ENCODE peak calls at places on chromosome 2, in five cellular contexts. One of them, this sample, is unnamed.

GRCh38 chr2:105361132-105361889 is 24.0 kb downstream of the C2orf49 start:
- DNase-seq in MM.1S: no peak
- DNase-seq in GM13977: no peak
- DNase-seq in BE2C: no peak
- DNase-seq in neural crest cell: no peak
- DNase-seq in this sample: no peak

GRCh38 chr2:29347774-29348465 is 232.7 kb downstream of the CLIP4 start:
- DNase-seq in MM.1S: no peak
- DNase-seq in GM13977: no peak
- DNase-seq in BE2C: no peak
- DNase-seq in neural crest cell: no peak
- DNase-seq in this sample: peak

GRCh38 chr2:24421668-24422067 is 61.3 kb upstream of the ITSN2 start:
- DNase-seq in MM.1S: peak
- DNase-seq in GM13977: peak
- DNase-seq in BE2C: peak
- DNase-seq in neural crest cell: peak
- DNase-seq in this sample: peak

GRCh38 chr2:152664725-152665124 is 52.5 kb downstream of the PRPF40A start:
- DNase-seq in MM.1S: no peak
- DNase-seq in GM13977: no peak
- DNase-seq in BE2C: no peak
- DNase-seq in neural crest cell: no peak
- DNase-seq in this sample: no peak

GRCh38 chr2:108938069-108938710 is 50.8 kb downstream of the EDAR start:
- DNase-seq in MM.1S: no peak
- DNase-seq in GM13977: no peak
- DNase-seq in BE2C: no peak
- DNase-seq in neural crest cell: no peak
- DNase-seq in this sample: no peak

GRCh38 chr2:134075204-134075603 is 178.7 kb upstream of the MGAT5 start:
- DNase-seq in MM.1S: no peak
- DNase-seq in GM13977: no peak
- DNase-seq in BE2C: no peak
- DNase-seq in neural crest cell: no peak
- DNase-seq in this sample: no peak

GRCh38 chr2:225867071-225867470 is 467.6 kb downstream of the NYAP2 start:
- DNase-seq in MM.1S: no peak
- DNase-seq in GM13977: no peak
- DNase-seq in BE2C: no peak
- DNase-seq in neural crest cell: no peak
- DNase-seq in this sample: no peak

GRCh38 chr2:65751422-65751821 is 319.0 kb upstream of the SPRED2 start:
- DNase-seq in MM.1S: no peak
- DNase-seq in GM13977: no peak
- DNase-seq in BE2C: peak
- DNase-seq in neural crest cell: no peak
- DNase-seq in this sample: no peak

GRCh38 chr2:73716518-73717250 is 20.5 kb downstream of the TPRKB start:
- DNase-seq in MM.1S: no peak
- DNase-seq in GM13977: peak
- DNase-seq in BE2C: no peak
- DNase-seq in neural crest cell: no peak
- DNase-seq in this sample: peak

GRCh38 chr2:46847726-46848421 is 67.7 kb downstream of the MCFD2 start:
- DNase-seq in MM.1S: no peak
- DNase-seq in GM13977: no peak
- DNase-seq in BE2C: peak
- DNase-seq in neural crest cell: no peak
- DNase-seq in this sample: no peak

GRCh38 chr2:176679306-176679705 is 410.1 kb downstream of the MTX2 start:
- DNase-seq in MM.1S: no peak
- DNase-seq in GM13977: no peak
- DNase-seq in BE2C: no peak
- DNase-seq in neural crest cell: no peak
- DNase-seq in this sample: no peak
- TF ChIP-seq CTCF in MM.1S: no peak
- TF ChIP-seq CTCF in GM13977: no peak
- TF ChIP-seq CTCF in BE2C: no peak
- TF ChIP-seq CTCF in neural crest cell: peak
- TF ChIP-seq CTCF in this sample: no peak

GRCh38 chr2:236309669-236310029 is 45.4 kb upstream of the ASB18 start:
- DNase-seq in MM.1S: peak
- DNase-seq in GM13977: peak
- DNase-seq in BE2C: peak
- DNase-seq in neural crest cell: peak
- DNase-seq in this sample: peak
- TF ChIP-seq CTCF in MM.1S: peak
- TF ChIP-seq CTCF in GM13977: peak
- TF ChIP-seq CTCF in BE2C: peak
- TF ChIP-seq CTCF in neural crest cell: peak
- TF ChIP-seq CTCF in this sample: peak

GRCh38 chr2:240713928-240714746 is 22.5 kb downstream of the AQP12A start:
- DNase-seq in MM.1S: no peak
- DNase-seq in GM13977: no peak
- DNase-seq in BE2C: no peak
- DNase-seq in neural crest cell: no peak
- DNase-seq in this sample: no peak

GRCh38 chr2:240713071-240713927 is 21.6 kb downstream of the AQP12A start:
- DNase-seq in MM.1S: no peak
- DNase-seq in GM13977: no peak
- DNase-seq in BE2C: no peak
- DNase-seq in neural crest cell: no peak
- DNase-seq in this sample: no peak

GRCh38 chr2:240716130-240716798 is 24.6 kb downstream of the AQP12A start:
- DNase-seq in MM.1S: no peak
- DNase-seq in GM13977: no peak
- DNase-seq in BE2C: no peak
- DNase-seq in neural crest cell: no peak
- DNase-seq in this sample: no peak

GRCh38 chr2:240717181-240717641 is 25.5 kb downstream of the AQP12A start:
- DNase-seq in MM.1S: no peak
- DNase-seq in GM13977: no peak
- DNase-seq in BE2C: no peak
- DNase-seq in neural crest cell: no peak
- DNase-seq in this sample: no peak

GRCh38 chr2:240714747-240715725 is 23.4 kb downstream of the AQP12A start:
- DNase-seq in MM.1S: no peak
- DNase-seq in GM13977: no peak
- DNase-seq in BE2C: no peak
- DNase-seq in neural crest cell: no peak
- DNase-seq in this sample: no peak
- TF ChIP-seq CTCF in MM.1S: no peak
- TF ChIP-seq CTCF in GM13977: no peak
- TF ChIP-seq CTCF in BE2C: no peak
- TF ChIP-seq CTCF in neural crest cell: no peak
- TF ChIP-seq CTCF in this sample: no peak

GRCh38 chr2:197054437-197054836 is 127.9 kb upstream of the PGAP1 start:
- DNase-seq in MM.1S: no peak
- DNase-seq in GM13977: no peak
- DNase-seq in BE2C: no peak
- DNase-seq in neural crest cell: no peak
- DNase-seq in this sample: no peak

GRCh38 chr2:197059498-197059897 is 133.0 kb upstream of the PGAP1 start:
- DNase-seq in MM.1S: no peak
- DNase-seq in GM13977: no peak
- DNase-seq in BE2C: no peak
- DNase-seq in neural crest cell: no peak
- DNase-seq in this sample: no peak

GRCh38 chr2:197055045-197055444 is 128.5 kb upstream of the PGAP1 start:
- DNase-seq in MM.1S: no peak
- DNase-seq in GM13977: no peak
- DNase-seq in BE2C: no peak
- DNase-seq in neural crest cell: no peak
- DNase-seq in this sample: no peak

GRCh38 chr2:197058777-197059176 is 132.3 kb upstream of the PGAP1 start:
- DNase-seq in MM.1S: no peak
- DNase-seq in GM13977: no peak
- DNase-seq in BE2C: no peak
- DNase-seq in neural crest cell: no peak
- DNase-seq in this sample: no peak

GRCh38 chr2:197057946-197058345 is 131.4 kb upstream of the PGAP1 start:
- DNase-seq in MM.1S: peak
- DNase-seq in GM13977: no peak
- DNase-seq in BE2C: no peak
- DNase-seq in neural crest cell: no peak
- DNase-seq in this sample: no peak
- TF ChIP-seq CTCF in MM.1S: peak
- TF ChIP-seq CTCF in GM13977: no peak
- TF ChIP-seq CTCF in BE2C: no peak
- TF ChIP-seq CTCF in neural crest cell: no peak
- TF ChIP-seq CTCF in this sample: no peak

GRCh38 chr2:232728785-232729184 is 31.7 kb downstream of the GIGYF2 start:
- DNase-seq in MM.1S: no peak
- DNase-seq in GM13977: no peak
- DNase-seq in BE2C: no peak
- DNase-seq in neural crest cell: no peak
- DNase-seq in this sample: no peak

DNA sequence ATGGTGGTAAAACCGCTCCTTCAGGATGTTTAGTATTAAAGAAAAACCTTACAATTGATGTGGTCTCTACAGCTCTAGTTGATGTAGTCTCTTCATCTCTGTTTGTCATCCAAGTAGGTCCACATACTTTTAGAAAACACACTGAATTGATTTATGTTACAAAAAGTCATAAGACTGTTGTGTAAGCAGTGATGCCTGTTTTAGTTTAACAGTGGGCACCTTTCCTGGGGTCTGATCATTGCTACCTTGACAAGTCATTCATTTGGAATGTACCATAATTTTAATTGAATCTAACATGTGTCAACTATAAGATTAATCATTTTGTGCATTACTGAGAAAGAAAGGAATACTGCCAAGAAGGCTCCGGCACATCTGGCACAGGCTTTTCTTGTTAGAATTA is 34.3 kb downstream of the GIGYF2 start:
- DNase-seq in MM.1S: no peak
- DNase-seq in GM13977: no peak
- DNase-seq in BE2C: no peak
- DNase-seq in neural crest cell: no peak
- DNase-seq in this sample: no peak
- TF ChIP-seq CTCF in MM.1S: no peak
- TF ChIP-seq CTCF in GM13977: no peak
- TF ChIP-seq CTCF in BE2C: no peak
- TF ChIP-seq CTCF in neural crest cell: no peak
- TF ChIP-seq CTCF in this sample: no peak

DNA sequence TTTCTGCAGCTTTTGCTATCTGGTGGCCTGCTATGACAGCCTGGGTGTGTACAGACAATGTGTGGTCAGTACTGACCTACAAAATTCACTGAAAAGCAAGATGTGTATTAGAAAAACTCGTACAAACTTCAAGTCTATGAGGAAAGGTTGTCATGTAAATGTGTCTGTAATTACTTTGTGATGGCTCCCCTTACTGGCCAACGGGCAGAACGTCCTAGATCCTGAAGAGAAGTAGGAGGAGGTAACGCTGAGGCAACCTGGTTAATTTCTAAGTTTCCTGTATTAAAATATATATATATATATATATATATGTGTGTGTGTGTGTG is 95.5 kb downstream of the GALNT3 start:
- DNase-seq in MM.1S: peak
- DNase-seq in GM13977: peak
- DNase-seq in BE2C: peak
- DNase-seq in neural crest cell: no peak
- DNase-seq in this sample: peak
- TF ChIP-seq CTCF in MM.1S: peak
- TF ChIP-seq CTCF in GM13977: peak
- TF ChIP-seq CTCF in BE2C: peak
- TF ChIP-seq CTCF in neural crest cell: peak
- TF ChIP-seq CTCF in this sample: peak

DNA sequence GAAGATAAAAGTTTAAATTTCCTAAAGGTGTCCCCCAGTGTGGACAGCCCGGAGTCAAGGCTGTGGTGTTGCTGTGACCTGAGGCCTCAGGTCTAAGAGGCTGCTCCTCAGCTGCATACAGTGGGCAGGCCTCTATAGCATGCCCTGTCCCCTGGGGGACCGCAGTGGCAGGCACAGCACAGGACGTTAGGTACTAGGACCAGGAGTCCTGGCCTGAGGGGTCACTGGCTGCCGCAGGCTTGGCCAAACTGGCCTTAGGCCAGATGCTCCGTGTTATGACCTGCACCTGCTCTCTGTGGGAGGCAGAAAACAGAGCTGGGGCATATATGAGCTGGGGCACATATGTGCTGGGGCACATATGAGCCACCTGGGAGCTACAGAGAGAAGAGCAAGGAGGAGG is 21.2 kb upstream of the MAL start:
- DNase-seq in MM.1S: no peak
- DNase-seq in GM13977: no peak
- DNase-seq in BE2C: no peak
- DNase-seq in neural crest cell: no peak
- DNase-seq in this sample: no peak
- TF ChIP-seq CTCF in MM.1S: no peak
- TF ChIP-seq CTCF in GM13977: no peak
- TF ChIP-seq CTCF in BE2C: no peak
- TF ChIP-seq CTCF in neural crest cell: no peak
- TF ChIP-seq CTCF in this sample: no peak

GRCh38 chr2:240245706-240246105 is 105.2 kb upstream of the OTOS start:
- DNase-seq in MM.1S: no peak
- DNase-seq in GM13977: no peak
- DNase-seq in BE2C: peak
- DNase-seq in neural crest cell: no peak
- DNase-seq in this sample: no peak
- TF ChIP-seq CTCF in MM.1S: no peak
- TF ChIP-seq CTCF in GM13977: no peak
- TF ChIP-seq CTCF in BE2C: no peak
- TF ChIP-seq CTCF in neural crest cell: no peak
- TF ChIP-seq CTCF in this sample: no peak

GRCh38 chr2:101205521-101205998 is 47.1 kb upstream of the CNOT11 start:
- DNase-seq in MM.1S: peak
- DNase-seq in GM13977: peak
- DNase-seq in BE2C: peak
- DNase-seq in neural crest cell: peak
- DNase-seq in this sample: peak
- TF ChIP-seq CTCF in MM.1S: peak
- TF ChIP-seq CTCF in GM13977: peak
- TF ChIP-seq CTCF in BE2C: peak
- TF ChIP-seq CTCF in neural crest cell: peak
- TF ChIP-seq CTCF in this sample: peak